ENCODE peak calls at places on chromosomes 4 and X, in six cellular contexts. I is hepatocyte; C is aorta; H is effector memory CD4-positive, alpha-beta T cell; Q is fibroblast of lung; Y is suprapubic skin. B is an unnamed sample. For H3K4me1, the result is how much of the 10 kb centered on the place peaks cover.

GRCh38 chr4:47647544-47647943 is 162.5 kb downstream of the ATP10D start:
- DNase-seq in I (no peak), C (no peak), H (no peak), Q (no peak), Y (no peak), B (no peak)

GRCh38 chr4:15653864-15654391 is 1.2 kb downstream of the FBXL5 start:
- DNase-seq in I (peak), C (no peak), H (no peak), Q (peak), Y (no peak), B (peak)

GRCh38 chr4:43453058-43453457 is 560.5 kb downstream of the GRXCR1 start:
- DNase-seq in I (no peak), C (no peak), H (no peak), Q (no peak), Y (no peak), B (peak)

GRCh38 chr4:110088670-110089069 is 109.7 kb downstream of the ELOVL6 start:
- DNase-seq in I (no peak), C (no peak), H (no peak), Q (peak), Y (no peak), B (no peak)

GRCh38 chrX:39665830-39666518 is 431.8 kb downstream of the BCOR start:
- DNase-seq in I (no peak), C (no peak), H (no peak), Q (peak), Y (no peak), B (no peak)

GRCh38 chrX:131792356-131792749 is 230.7 kb upstream of the STK26 start:
- DNase-seq in I (no peak), C (peak), H (no peak), Q (peak), Y (no peak), B (no peak)

GRCh38 chrX:572490-573124 is 58.0 kb upstream of the SHOX start:
- DNase-seq in I (no peak), C (no peak), H (no peak), Q (no peak), Y (no peak), B (no peak)

GRCh38 chr4:183830438-183830985 is 74.6 kb upstream of the STOX2 start:
- DNase-seq in I (no peak), C (no peak), H (no peak), Q (no peak), Y (no peak), B (no peak)

GRCh38 chr4:183364025-183364424 is 41.8 kb upstream of the CLDN24 start:
- DNase-seq in I (no peak), C (no peak), H (no peak), Q (no peak), Y (no peak), B (no peak)

GRCh38 chrX:71871367-71871766 is 39.3 kb upstream of the NHSL2 start:
- DNase-seq in I (no peak), C (peak), H (no peak), Q (peak), Y (no peak), B (no peak)

GRCh38 chr4:7281316-7282093 is 89.2 kb downstream of the SORCS2 start:
- DNase-seq in I (no peak), C (no peak), H (no peak), Q (peak), Y (no peak), B (no peak)

GRCh38 chrX:114619874-114620273 is 36.0 kb downstream of the HTR2C start:
- DNase-seq in I (peak), C (no peak), H (no peak), Q (no peak), Y (no peak), B (no peak)

GRCh38 chrX:87578978-87579377 is 61.4 kb downstream of the KLHL4 start:
- DNase-seq in I (no peak), C (no peak), H (no peak), Q (no peak), Y (no peak), B (no peak)

GRCh38 chr4:13340672-13341071 is 143.5 kb downstream of the RAB28 start:
- DNase-seq in I (no peak), C (no peak), H (no peak), Q (no peak), Y (no peak), B (no peak)

GRCh38 chr4:182922551-182923284 is 5.5 kb upstream of the DCTD start:
- DNase-seq in I (peak), C (no peak), H (no peak), Q (peak), Y (no peak), B (peak)

GRCh38 chr4:96194993-96195392 is 355.1 kb downstream of the PDHA2 start:
- DNase-seq in I (no peak), C (no peak), H (no peak), Q (peak), Y (no peak), B (no peak)

GRCh38 chrX:38919853-38920528 is 118.7 kb downstream of the MID1IP1 start:
- DNase-seq in I (no peak), C (no peak), H (no peak), Q (no peak), Y (no peak), B (no peak)

GRCh38 chrX:65668362-65669310 is 1.2 kb downstream of the MSN start:
- DNase-seq in I (peak), C (peak), H (peak), Q (peak), Y (no peak), B (peak)

GRCh38 chrX:35380808-35381700 is 417.1 kb upstream of the MAGEB16 start:
- DNase-seq in I (peak), C (no peak), H (no peak), Q (peak), Y (no peak), B (peak)

GRCh38 chr4:41535911-41536361 is 2.0 kb upstream of the LIMCH1 start:
- DNase-seq in I (no peak), C (no peak), H (no peak), Q (no peak), Y (no peak), B (no peak)

GRCh38 chr4:41538887-41539498 is 1.0 kb downstream of the LIMCH1 start:
- DNase-seq in I (no peak), C (peak), H (no peak), Q (peak), Y (no peak), B (no peak)

GRCh38 chr4:41539711-41540110 is 1.8 kb downstream of the LIMCH1 start:
- DNase-seq in I (no peak), C (no peak), H (no peak), Q (no peak), Y (no peak), B (no peak)

GRCh38 chr4:41538017-41538733 is at the start of gene LIMCH1:
- DNase-seq in I (no peak), C (peak), H (no peak), Q (peak), Y (peak), B (no peak)

DNA sequence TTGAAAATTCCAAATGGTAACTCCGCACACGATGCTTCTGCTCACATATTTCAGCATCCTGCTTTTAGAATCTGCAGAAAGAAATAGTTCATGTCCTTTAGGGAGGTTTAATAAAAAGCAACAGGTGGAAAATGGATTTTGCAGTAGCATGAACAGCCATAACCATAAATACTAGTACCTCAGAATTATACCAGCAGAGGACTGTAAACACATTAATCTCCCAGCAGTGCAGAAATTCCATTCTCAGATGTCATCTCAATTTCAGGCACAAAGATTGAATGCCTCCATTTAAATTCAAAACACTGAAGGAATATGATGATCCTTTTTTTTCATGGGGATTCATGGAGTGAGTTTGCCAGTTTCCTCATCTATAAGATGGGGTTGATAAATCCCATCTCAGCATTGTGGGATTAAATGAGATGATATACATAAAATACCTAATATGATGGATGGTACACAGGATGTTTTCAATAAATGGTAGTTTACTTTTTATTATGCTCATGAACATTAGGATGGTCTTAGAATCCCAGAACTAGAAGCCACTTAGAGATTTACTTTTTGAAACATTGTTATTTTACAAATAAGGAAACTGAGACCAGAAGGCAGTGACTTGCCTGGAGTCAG is 578 bp upstream of the LIMCH1 start:
- DNase-seq in I (no peak), C (no peak), H (no peak), Q (peak), Y (no peak), B (no peak)
- H3K4me1 ChIP-seq in I (under half), C (under half), H (under half), Q (under half), Y (under half), B (under half)

GRCh38 chrX:22073928-22074327 is 41.8 kb downstream of the PHEX start:
- DNase-seq in I (no peak), C (no peak), H (no peak), Q (no peak), Y (no peak), B (no peak)

GRCh38 chrX:22081475-22082092 is 49.5 kb downstream of the PHEX start:
- DNase-seq in I (peak), C (peak), H (peak), Q (peak), Y (no peak), B (peak)

DNA sequence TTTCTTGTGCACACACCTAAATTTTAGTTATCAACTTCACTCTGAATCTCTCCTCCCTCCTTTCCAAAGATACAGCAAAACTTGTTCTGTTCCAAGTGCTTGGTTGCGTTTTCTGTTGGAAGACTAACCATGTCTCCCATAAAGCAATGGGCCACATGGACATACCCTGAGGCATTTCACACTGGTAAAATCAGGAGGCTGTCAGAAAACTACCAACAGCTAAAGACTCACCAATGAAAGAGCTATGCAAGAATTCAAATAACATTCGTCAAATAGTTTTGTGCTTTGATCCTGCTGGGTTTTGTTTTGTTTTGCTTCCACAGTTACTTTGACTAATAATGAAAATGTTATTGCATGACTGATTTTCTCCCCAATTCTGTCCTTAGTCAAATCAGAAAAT is 46.0 kb downstream of the PHEX start:
- DNase-seq in I (no peak), C (no peak), H (no peak), Q (peak), Y (no peak), B (no peak)
- H3K27ac ChIP-seq in I (no peak), C (no peak), H (no peak), Q (no peak), Y (no peak), B (no peak)

GRCh38 chr4:71639380-71639779 is 144.5 kb downstream of the GC start:
- DNase-seq in I (no peak), C (no peak), H (no peak), Q (no peak), Y (no peak), B (no peak)
- H3K4me3 ChIP-seq in I (no peak), C (no peak), H (no peak), Q (no peak), Y (no peak), B (no peak)

GRCh38 chrX:125103693-125104092 is 216.0 kb upstream of the TEX13C start:
- DNase-seq in I (no peak), C (no peak), H (no peak), Q (no peak), Y (no peak), B (no peak)

GRCh38 chrX:125096469-125096868 is 223.2 kb upstream of the TEX13C start:
- DNase-seq in I (no peak), C (no peak), H (no peak), Q (no peak), Y (no peak), B (no peak)

GRCh38 chrX:125096870-125097269 is 222.8 kb upstream of the TEX13C start:
- DNase-seq in I (no peak), C (no peak), H (no peak), Q (no peak), Y (no peak), B (no peak)

DNA sequence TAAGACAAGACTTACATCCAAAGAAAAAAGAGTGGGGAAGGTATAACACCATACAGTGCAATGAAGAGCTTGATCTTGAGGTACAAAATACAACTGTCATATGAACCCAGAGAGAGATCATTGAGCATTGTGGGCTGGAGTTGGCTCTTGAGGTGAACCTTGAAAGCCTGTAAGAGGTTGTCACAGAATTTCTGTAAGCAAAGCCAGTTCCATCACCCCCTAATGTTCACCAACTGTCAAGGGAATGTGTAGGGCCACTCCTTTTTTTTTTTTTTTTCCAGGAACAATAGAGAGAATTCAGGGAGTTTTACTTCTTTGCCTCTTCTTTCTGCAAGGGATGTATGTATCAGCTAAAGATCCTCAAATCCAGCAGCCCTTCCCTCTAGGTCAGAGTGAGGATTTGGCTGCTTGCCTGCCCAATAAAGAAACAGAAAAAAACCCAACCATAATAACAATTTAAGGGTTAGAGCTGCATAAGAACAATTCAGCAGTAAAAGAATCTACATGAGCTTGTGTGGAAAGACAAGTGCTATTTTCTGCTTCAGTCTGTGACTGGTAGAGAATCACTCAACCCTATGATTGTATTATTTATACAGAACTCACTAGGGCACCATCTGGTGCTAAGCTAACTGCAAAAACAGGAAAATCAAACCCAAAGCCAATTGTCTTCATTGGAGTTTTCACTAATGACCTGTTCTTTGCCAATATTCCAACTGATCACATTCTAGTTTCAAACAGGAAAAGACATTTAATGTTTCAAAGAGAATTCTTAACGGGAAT is 217.5 kb upstream of the TEX13C start:
- DNase-seq in I (no peak), C (no peak), H (no peak), Q (no peak), Y (no peak), B (no peak)
- H3K4me1 ChIP-seq in I (under half), C (under half), H (under half), Q (under half), Y (under half), B (under half)

GRCh38 chrX:74490249-74490648 is 69.0 kb downstream of the SLC16A2 start:
- DNase-seq in I (no peak), C (no peak), H (no peak), Q (no peak), Y (no peak), B (no peak)
- H3K27ac ChIP-seq in I (no peak), C (no peak), H (no peak), Q (no peak), Y (no peak), B (no peak)

DNA sequence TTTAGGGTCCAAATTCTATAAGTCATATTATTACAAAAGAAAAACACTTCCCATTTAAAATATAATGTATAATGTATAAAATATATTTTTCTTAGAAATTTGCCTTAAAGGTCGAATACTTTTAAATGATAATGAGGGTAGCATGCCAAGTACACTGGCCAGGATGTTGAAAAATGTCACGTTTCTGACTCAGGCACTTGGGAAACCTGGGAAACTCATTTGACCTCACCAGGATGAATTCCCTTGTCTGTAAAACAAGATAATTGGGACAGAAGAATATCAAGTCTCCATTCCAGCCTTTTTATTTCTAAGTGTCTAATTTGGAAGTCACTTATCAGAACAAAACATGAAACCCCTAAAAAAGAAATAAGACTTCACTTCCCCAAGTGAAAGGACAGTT is 3.4 kb upstream of the SLC39A8 start:
- DNase-seq in I (no peak), C (no peak), H (no peak), Q (no peak), Y (no peak), B (no peak)
- H3K4me3 ChIP-seq in I (no peak), C (no peak), H (no peak), Q (no peak), Y (no peak), B (no peak)

GRCh38 chr4:94507708-94508107 is 56.0 kb downstream of the PDLIM5 start:
- DNase-seq in I (peak), C (peak), H (no peak), Q (peak), Y (no peak), B (peak)
- H3K4me1 ChIP-seq in I (under half), C (under half), H (under half), Q (under half), Y (under half), B (under half)

GRCh38 chr4:40307627-40308497 is 27.3 kb upstream of the CHRNA9 start:
- DNase-seq in I (no peak), C (peak), H (peak), Q (no peak), Y (no peak), B (peak)

GRCh38 chr4:40306203-40306602 is 28.9 kb upstream of the CHRNA9 start:
- DNase-seq in I (no peak), C (no peak), H (no peak), Q (no peak), Y (no peak), B (no peak)

GRCh38 chr4:40305329-40306193 is 29.6 kb upstream of the CHRNA9 start:
- DNase-seq in I (no peak), C (no peak), H (no peak), Q (no peak), Y (no peak), B (no peak)

GRCh38 chr4:40308528-40309122 is 26.5 kb upstream of the CHRNA9 start:
- DNase-seq in I (no peak), C (no peak), H (no peak), Q (no peak), Y (no peak), B (no peak)

DNA sequence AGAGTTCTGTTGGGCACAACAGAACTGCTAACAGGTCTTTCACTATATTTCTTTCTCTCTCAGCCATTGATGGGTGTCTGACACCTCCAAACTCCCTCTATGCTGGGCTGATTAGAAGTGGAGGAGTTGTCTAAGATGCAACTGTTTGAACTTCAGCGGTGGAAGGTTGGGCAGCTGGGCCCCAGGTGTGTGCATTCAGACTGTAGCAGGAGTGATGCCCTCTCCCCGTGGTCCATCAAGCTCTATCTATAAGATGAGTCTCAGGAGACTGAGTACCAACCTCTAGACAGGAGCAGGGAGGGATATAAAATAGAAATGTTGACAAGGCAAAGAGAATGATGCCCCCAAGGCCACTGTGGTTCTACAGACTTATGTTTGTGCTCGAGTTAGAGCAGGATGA is 28.1 kb upstream of the CHRNA9 start:
- DNase-seq in I (no peak), C (no peak), H (no peak), Q (no peak), Y (no peak), B (no peak)
- H3K27ac ChIP-seq in I (no peak), C (no peak), H (peak), Q (no peak), Y (no peak), B (peak)

GRCh38 chrX:10922158-10922557 is 189.0 kb upstream of the HCCS start:
- DNase-seq in I (peak), C (no peak), H (no peak), Q (peak), Y (no peak), B (peak)
- H3K4me3 ChIP-seq in I (no peak), C (no peak), H (no peak), Q (no peak), Y (no peak), B (no peak)

GRCh38 chr4:2814627-2815026 is 21.7 kb downstream of the SH3BP2 start:
- DNase-seq in I (no peak), C (no peak), H (no peak), Q (no peak), Y (no peak), B (no peak)
- H3K4me1 ChIP-seq in I (under half), C (under half), H (under half), Q (under half), Y (half or more), B (under half)

B was measured in small intestine.